ENCODE peak calls at places on chromosomes 13 and 19, in ten cellular contexts. Q is coronary artery, C is tibial artery, D is neural progenitor cell, H is tibial nerve, Y is GM12865, A is OCI-LY7, O is PC-9, L is fibroblast of lung, I is ovary. R is an unnamed sample.

GRCh38 chr19:6424190-6424938 is at the start of gene KHSRP:
- DNase-seq in Q (no peak), C (no peak), D (peak; percentile 67), H (no peak), Y (peak; percentile 46), A (peak; percentile 51), O (no peak), L (no peak), I (peak; percentile 23), R (no peak)

GRCh38 chr19:56660381-56661105 is 11.0 kb downstream of the ZNF835 start:
- DNase-seq in Q (no peak), C (no peak), D (no peak), H (no peak), Y (no peak), A (no peak), O (no peak), L (no peak), I (peak; percentile 35), R (no peak)

GRCh38 chr19:5093297-5093858 is 124.5 kb downstream of the KDM4B start:
- DNase-seq in Q (no peak), C (no peak), D (peak; percentile 40), H (no peak), Y (no peak), A (no peak), O (no peak), L (no peak), I (peak; percentile 37), R (no peak)

GRCh38 chr19:590396-590745 is 690 bp downstream of the HCN2 start:
- DNase-seq in Q (no peak), C (no peak), D (peak; percentile 66), H (no peak), Y (no peak), A (no peak), O (peak; percentile 31), L (peak; percentile 30), I (no peak), R (no peak)

GRCh38 chr13:79770056-79770455 is 289.1 kb downstream of the NDFIP2 start:
- DNase-seq in Q (no peak), C (no peak), D (no peak), H (no peak), Y (no peak), A (no peak), O (no peak), L (no peak), I (no peak), R (no peak)

GRCh38 chr19:35637165-35637564 is 4.4 kb upstream of the ETV2 start:
- DNase-seq in Q (no peak), C (no peak), D (no peak), H (no peak), Y (no peak), A (no peak), O (no peak), L (no peak), I (no peak), R (no peak)

GRCh38 chr19:11797491-11797890 is 832 bp upstream of the ZNF491 start:
- DNase-seq in Q (peak; percentile 80), C (peak; percentile 80), D (peak; percentile 88), H (peak; percentile 60), Y (peak; percentile 88), A (peak; percentile 90), O (peak; percentile 82), L (peak; percentile 90), I (peak; percentile 86), R (peak; percentile 52)

GRCh38 chr19:47035127-47035494 is 13.3 kb downstream of the TMEM160 start:
- DNase-seq in Q (no peak), C (no peak), D (peak; percentile 86), H (no peak), Y (peak; percentile 43), A (peak; percentile 85), O (no peak), L (no peak), I (no peak), R (no peak)

GRCh38 chr19:49920624-49921363 is 8.2 kb upstream of the ATF5 start:
- DNase-seq in Q (no peak), C (no peak), D (no peak), H (no peak), Y (no peak), A (no peak), O (no peak), L (no peak), I (no peak), R (no peak)

GRCh38 chr13:30045916-30046704 is 195.7 kb upstream of the UBL3 start:
- DNase-seq in Q (no peak), C (no peak), D (no peak), H (no peak), Y (no peak), A (no peak), O (no peak), L (no peak), I (no peak), R (no peak)

GRCh38 chr13:83007226-83007625 is 875.0 kb downstream of the SLITRK1 start:
- DNase-seq in Q (no peak), C (no peak), D (no peak), H (no peak), Y (no peak), A (no peak), O (no peak), L (no peak), I (no peak), R (no peak)

GRCh38 chr19:36266375-36266961 is 51.6 kb downstream of the ZNF146 start:
- DNase-seq in Q (no peak), C (no peak), D (no peak), H (no peak), Y (no peak), A (no peak), O (no peak), L (no peak), I (peak; percentile 59), R (no peak)

GRCh38 chr13:64936879-64937278 is 2293.3 kb downstream of the PCDH9 start:
- DNase-seq in Q (no peak), C (no peak), D (no peak), H (no peak), Y (no peak), A (no peak), O (no peak), L (no peak), I (no peak), R (no peak)

DNA sequence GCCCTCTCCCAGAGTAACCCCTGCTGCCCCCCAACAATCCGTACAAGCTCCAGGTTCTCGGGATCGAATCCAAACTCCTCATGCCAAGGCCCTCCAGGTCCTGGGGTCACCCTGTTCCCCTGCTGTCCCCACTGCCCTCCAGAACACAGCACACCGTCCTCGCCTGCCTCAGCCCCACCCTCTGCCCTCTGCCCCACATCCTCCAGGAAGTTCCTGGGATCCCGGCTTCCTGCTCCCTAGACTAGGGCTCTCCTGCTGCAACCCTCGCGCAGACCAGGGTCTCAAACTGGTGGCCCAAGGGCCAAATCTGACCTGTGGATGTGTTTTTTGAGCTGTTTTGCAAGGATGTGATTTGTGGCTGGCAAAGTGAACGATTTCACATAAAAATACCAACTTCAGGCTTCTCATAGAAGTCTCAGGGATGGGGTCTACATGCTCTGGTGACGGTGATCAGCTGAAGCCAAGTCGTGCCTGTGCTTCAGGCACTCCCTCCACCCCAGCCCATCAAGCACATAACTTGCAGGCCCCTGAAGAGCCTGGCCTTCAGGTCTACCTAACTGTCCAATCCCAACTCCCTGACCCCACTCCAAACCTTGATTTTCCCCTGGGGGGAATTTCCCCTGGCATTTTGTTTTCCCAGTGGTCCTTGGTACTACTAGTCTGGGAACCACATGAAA is 1.8 kb downstream of the RABAC1 start:
- DNase-seq in Q (no peak), C (no peak), D (no peak), H (no peak), Y (no peak), A (no peak), O (no peak), L (no peak), I (no peak), R (no peak)
- TF ChIP-seq CTCF in Q (no peak), C (no peak), D (no peak), H (no peak), Y (no peak), A (no peak), O (no peak), L (no peak), I (no peak), R (no peak)

DNA sequence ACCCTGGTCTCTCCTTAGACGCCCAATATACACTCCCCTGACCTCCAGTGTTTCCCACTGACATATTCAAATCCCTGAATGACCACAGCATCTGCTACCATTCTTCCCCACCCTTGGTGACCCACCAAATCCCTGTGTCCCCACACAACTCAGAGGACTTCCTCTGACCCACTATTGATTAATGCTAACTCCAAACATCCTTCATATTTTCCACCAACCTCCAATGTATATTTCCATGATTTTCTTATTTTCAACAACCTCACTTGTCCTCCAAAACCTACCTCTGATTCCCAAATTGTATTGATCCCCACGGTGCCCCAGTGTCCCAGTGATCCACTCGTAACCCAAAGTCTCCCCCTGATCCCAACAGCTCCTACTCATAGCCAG is 526 bp upstream of the DMWD start:
- DNase-seq in Q (no peak), C (no peak), D (no peak), H (no peak), Y (no peak), A (no peak), O (no peak), L (no peak), I (no peak), R (no peak)
- H3K4me3 ChIP-seq in Q (peak overlapping the region; percentile 45), C (peak overlapping the region; percentile 72), D (no peak overlapping the region), H (peak overlapping the region; percentile 80), Y (peak overlapping the region; percentile 7), A (peak overlapping the region; percentile 45), O (no peak overlapping the region), L (no peak overlapping the region), I (no peak overlapping the region), R (peak overlapping the region; percentile 8)

GRCh38 chr19:38374332-38375097 is at the start of gene PSMD8:
- DNase-seq in Q (peak; percentile 99), C (peak; percentile 100), D (peak; percentile 100), H (peak; percentile 98), Y (peak; percentile 100), A (peak; percentile 100), O (peak; percentile 97), L (peak; percentile 98), I (peak; percentile 98), R (peak; percentile 92)
- TF ChIP-seq CTCF in Q (no peak), C (peak; percentile 11), D (peak; percentile 45), H (no peak), Y (no peak), A (peak; percentile 56), O (peak; percentile 35), L (peak; percentile 4), I (no peak), R (peak; percentile 22)

DNA sequence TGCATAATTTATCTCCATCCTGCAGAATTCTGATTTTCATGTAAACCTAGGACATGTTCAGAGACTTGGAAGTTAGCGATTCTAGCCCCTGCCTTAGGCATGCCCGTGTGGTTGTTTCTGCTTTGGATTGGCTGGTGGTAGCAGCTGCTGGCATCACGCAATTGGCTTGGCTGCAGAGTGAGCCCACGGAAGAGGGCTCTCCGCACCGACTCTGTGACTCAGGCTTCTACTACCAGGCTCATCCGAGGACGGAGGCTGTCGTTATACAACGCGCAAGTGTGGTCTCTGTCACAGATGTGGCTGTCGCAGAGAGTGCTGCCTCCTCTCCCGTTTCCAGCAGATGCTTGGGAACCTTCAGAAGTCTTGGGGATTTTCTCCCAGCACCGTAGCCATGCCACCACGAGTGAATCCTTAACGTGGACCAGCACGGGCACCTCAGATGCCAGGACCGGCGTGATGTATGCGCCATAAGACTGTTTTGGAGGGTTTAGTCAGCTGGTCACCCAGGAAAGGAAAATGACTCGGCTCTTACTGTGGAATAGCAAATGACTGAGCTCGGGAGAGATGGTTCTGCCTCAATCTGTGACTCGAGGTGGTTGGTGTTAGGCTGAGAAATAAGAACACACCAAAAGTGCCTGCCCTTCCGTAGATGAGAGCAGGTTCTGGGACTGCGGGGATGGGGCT is 61.0 kb upstream of the F7 start:
- DNase-seq in Q (no peak), C (no peak), D (no peak), H (no peak), Y (no peak), A (no peak), O (no peak), L (no peak), I (no peak), R (no peak)
- H3K4me3 ChIP-seq in Q (no peak overlapping the region), C (peak overlapping the region; percentile 46), D (no peak overlapping the region), H (no peak overlapping the region), Y (no peak overlapping the region), A (no peak overlapping the region), O (no peak overlapping the region), L (no peak overlapping the region), I (no peak overlapping the region), R (no peak overlapping the region)

R was measured in AG09309.